ENCODE peak calls at places on chromosomes 2 and 18, in four cellular contexts. M is Daoy, E is sciatic nerve, G is LHCN-M2. K is an unnamed sample.

GRCh38 chr2:7933665-7934064 is 748.2 kb upstream of the ID2 start:
- DNase-seq in M (no peak), E (no peak), G (no peak), K (no peak)

GRCh38 chr18:7177131-7177744 is 53.7 kb upstream of the LRRC30 start:
- DNase-seq in E (peak; percentile 68), M (peak; percentile 50), G (peak; percentile 50), K (peak; percentile 50)

GRCh38 chr2:66239655-66240054 is 195.3 kb upstream of the MEIS1 start:
- DNase-seq in E (no peak), G (no peak), M (no peak), K (no peak)

GRCh38 chr2:170827841-170828532 is 11.3 kb downstream of the GAD1 start:
- DNase-seq in E (no peak), M (no peak), G (no peak), K (no peak)

GRCh38 chr2:228927028-228928010 is 343.8 kb downstream of the PID1 start:
- DNase-seq in G (no peak), M (no peak), E (no peak), K (peak; percentile 55)

GRCh38 chr2:4168834-4169233 is 465.5 kb downstream of the DCDC2C start:
- DNase-seq in G (no peak), M (no peak), E (no peak), K (no peak)

GRCh38 chr18:38427234-38427633 is 861.6 kb upstream of the CELF4 start:
- DNase-seq in G (no peak), M (no peak), E (no peak), K (no peak)

GRCh38 chr2:46548103-46548486 is 68.7 kb downstream of the TMEM247 start:
- DNase-seq in G (peak; percentile 65), E (no peak), M (no peak), K (no peak)